ENCODE peak calls at places on chromosome 18, in seven cellular contexts. T is PC-9; W is activated CD4-positive, alpha-beta memory T cell treated with anti-CD3 and anti-CD28 coated beads for 36 hours; D is stimulated activated CD4-positive, alpha-beta T cell treated with anti-CD3 and anti-CD28 coated beads, Interleukin-15, amount 100 ng/mL, for 1 hour; S is activated CD4-positive, CD25-positive, alpha-beta regulatory T cell; I is fibroblast of pulmonary artery; C is OCI-LY7. N is an unnamed sample.

GRCh38 chr18:74290831-74291770 is 662 bp downstream of the CYB5A start:
- DNase-seq in T (peak; percentile 75), W (no peak), D (no peak), S (peak; percentile 8), I (peak; percentile 20), C (no peak), N (no peak)

GRCh38 chr18:48430162-48430561 is 21.0 kb upstream of the ZBTB7C start:
- DNase-seq in T (no peak), W (no peak), D (no peak), S (no peak), I (no peak), C (no peak), N (no peak)

GRCh38 chr18:37582306-37582705 is 16.7 kb upstream of the CELF4 start:
- DNase-seq in T (no peak), W (no peak), D (no peak), S (no peak), I (no peak), C (no peak), N (no peak)

GRCh38 chr18:77114564-77115391 is 17.8 kb downstream of the MBP start:
- DNase-seq in T (no peak), W (peak; percentile 20), D (no peak), S (no peak), I (peak; percentile 93), C (no peak), N (no peak)

GRCh38 chr18:26226229-26227050 is at the start of gene TAF4B:
- DNase-seq in T (peak; percentile 73), W (peak; percentile 95), D (peak; percentile 95), S (peak; percentile 89), I (peak; percentile 92), C (peak; percentile 95), N (peak; percentile 94)

GRCh38 chr18:31102941-31103340 is 720 bp upstream of the DSC2 start:
- DNase-seq in T (no peak), W (no peak), D (no peak), S (no peak), I (no peak), C (no peak), N (no peak)

GRCh38 chr18:56962322-56962721 is 184.6 kb upstream of the BOD1L2 start:
- DNase-seq in T (no peak), W (no peak), D (no peak), S (no peak), I (no peak), C (no peak), N (no peak)

GRCh38 chr18:58398648-58399398 is 230.1 kb downstream of the ALPK2 start:
- DNase-seq in T (peak; percentile 26), W (no peak), D (no peak), S (no peak), I (no peak), C (no peak), N (no peak)

N was measured in MM.1S.